ENCODE peak calls at places on chromosomes 16 and 17, in six cellular contexts. B is HS-27A, J is NCI-H748 treated with DMSO at 0.1 percent for 48 hours, D is neural progenitor cell, M is AG09319, I is NCI-H446. Y is an unnamed sample.

GRCh38 chr16:48013476-48013875 is 142.3 kb downstream of the ABCC12 start:
- DNase-seq in B (peak), J (no peak), D (no peak), M (no peak), I (peak), Y (peak)

GRCh38 chr16:8798535-8799157 is 1.0 kb downstream of the PMM2 start:
- DNase-seq in B (no peak), J (no peak), D (no peak), M (no peak), I (no peak), Y (no peak)

GRCh38 chr16:67241008-67241900 is 6.0 kb downstream of the FHOD1 start:
- DNase-seq in B (no peak), J (no peak), D (no peak), M (peak), I (no peak), Y (peak)

GRCh38 chr16:56269824-56270684 is 78.8 kb downstream of the GNAO1 start:
- DNase-seq in B (peak), J (no peak), D (peak), M (peak), I (no peak), Y (no peak)

GRCh38 chr16:546909-547770 is 13.1 kb upstream of the PRR35 start:
- DNase-seq in B (no peak), J (no peak), D (peak), M (no peak), I (no peak), Y (peak)

GRCh38 chr17:30782206-30782605 is 42.3 kb downstream of the CRLF3 start:
- DNase-seq in B (no peak), J (no peak), D (no peak), M (no peak), I (no peak), Y (no peak)

GRCh38 chr16:630815-631405 is at the start of gene WFIKKN1:
- DNase-seq in B (no peak), J (no peak), D (peak), M (no peak), I (no peak), Y (no peak)

GRCh38 chr16:67029249-67030096 is 524 bp downstream of the CBFB start:
- DNase-seq in B (no peak), J (no peak), D (peak), M (no peak), I (no peak), Y (peak)

GRCh38 chr17:40559016-40559853 is 6.0 kb downstream of the CCR7 start:
- DNase-seq in B (no peak), J (no peak), D (no peak), M (no peak), I (no peak), Y (no peak)

GRCh38 chr17:78840780-78841611 is at the start of gene USP36:
- DNase-seq in B (peak), J (peak), D (peak), M (peak), I (peak), Y (peak)

GRCh38 chr16:86881118-86881510 is 302.8 kb downstream of the FOXL1 start:
- DNase-seq in B (no peak), J (no peak), D (no peak), M (no peak), I (no peak), Y (no peak)

GRCh38 chr17:72613411-72614292 is 478.8 kb downstream of the SLC39A11 start:
- DNase-seq in B (no peak), J (no peak), D (no peak), M (no peak), I (no peak), Y (peak)

GRCh38 chr16:88830250-88830649 is 18.5 kb upstream of the APRT start:
- DNase-seq in B (no peak), J (no peak), D (no peak), M (no peak), I (no peak), Y (no peak)

GRCh38 chr16:54466233-54466632 is 179.6 kb upstream of the IRX3 start:
- DNase-seq in B (no peak), J (peak), D (no peak), M (no peak), I (no peak), Y (no peak)

GRCh38 chr17:59837362-59838195 is 55.2 kb downstream of the TUBD1 start:
- DNase-seq in B (peak), J (peak), D (peak), M (peak), I (no peak), Y (peak)

GRCh38 chr17:62616993-62617893 is 10.2 kb upstream of the MRC2 start:
- DNase-seq in B (no peak), J (no peak), D (peak), M (no peak), I (no peak), Y (no peak)

GRCh38 chr16:86229866-86230656 is 280.3 kb upstream of the FOXF1 start:
- DNase-seq in B (no peak), J (no peak), D (no peak), M (no peak), I (no peak), Y (no peak)

GRCh38 chr17:64780096-64781012 is 118.2 kb upstream of the SMURF2 start:
- DNase-seq in B (no peak), J (peak), D (peak), M (no peak), I (no peak), Y (peak)

GRCh38 chr16:67346328-67346727 is 19.7 kb downstream of the LRRC36 start:
- DNase-seq in B (no peak), J (no peak), D (no peak), M (no peak), I (no peak), Y (no peak)

GRCh38 chr16:23742761-23743160 is 12.1 kb upstream of the CHP2 start:
- DNase-seq in B (no peak), J (no peak), D (peak), M (no peak), I (no peak), Y (no peak)

GRCh38 chr16:82846806-82847205 is 220.0 kb downstream of the CDH13 start:
- DNase-seq in B (no peak), J (no peak), D (no peak), M (no peak), I (no peak), Y (no peak)

GRCh38 chr17:39926588-39927100 is 757 bp downstream of the ORMDL3 start:
- DNase-seq in B (no peak), J (no peak), D (peak), M (no peak), I (no peak), Y (peak)

GRCh38 chr17:39212841-39213480 is 12.8 kb downstream of the STAC2 start:
- DNase-seq in B (no peak), J (no peak), D (no peak), M (no peak), I (no peak), Y (no peak)

GRCh38 chr17:47120521-47121095 is 68.5 kb downstream of the CDC27 start:
- DNase-seq in B (no peak), J (no peak), D (no peak), M (no peak), I (no peak), Y (no peak)

GRCh38 chr16:79334127-79334526 is 266.4 kb downstream of the MAF start:
- DNase-seq in B (no peak), J (no peak), D (peak), M (no peak), I (no peak), Y (peak)

GRCh38 chr16:68416057-68417046 is 32.0 kb downstream of the SMPD3 start:
- DNase-seq in B (no peak), J (peak), D (no peak), M (no peak), I (no peak), Y (no peak)

GRCh38 chr17:51764387-51764971 is 394.0 kb downstream of the CA10 start:
- DNase-seq in B (no peak), J (peak), D (peak), M (no peak), I (peak), Y (peak)

GRCh38 chr16:68739964-68740627 is 3.0 kb downstream of the CDH1 start:
- DNase-seq in B (no peak), J (no peak), D (no peak), M (no peak), I (no peak), Y (peak)

GRCh38 chr16:58384437-58385055 is 7.7 kb upstream of the GINS3 start:
- DNase-seq in B (no peak), J (no peak), D (no peak), M (no peak), I (no peak), Y (no peak)

GRCh38 chr17:44795421-44795820 is 34.7 kb downstream of the GJC1 start:
- DNase-seq in B (no peak), J (no peak), D (no peak), M (no peak), I (no peak), Y (no peak)

GRCh38 chr17:77125432-77125901 is 15.3 kb upstream of the SEC14L1 start:
- DNase-seq in B (no peak), J (no peak), D (no peak), M (no peak), I (no peak), Y (peak)

GRCh38 chr17:81018044-81018802 is 16.7 kb upstream of the BAIAP2 start:
- DNase-seq in B (no peak), J (peak), D (peak), M (no peak), I (no peak), Y (no peak)

GRCh38 chr17:6444573-6445335 is 499 bp downstream of the PIMREG start:
- DNase-seq in B (no peak), J (no peak), D (peak), M (no peak), I (no peak), Y (no peak)

GRCh38 chr16:56860226-56861020 is 4.6 kb upstream of the SLC12A3 start:
- DNase-seq in B (no peak), J (no peak), D (no peak), M (no peak), I (no peak), Y (no peak)

GRCh38 chr16:20868890-20869289 is 31.3 kb downstream of the DCUN1D3 start:
- DNase-seq in B (no peak), J (no peak), D (peak), M (peak), I (no peak), Y (peak)